ENCODE peak calls at places on chromosomes 2 and 18, in nine cellular contexts. J is cardiac fibroblast; M is ovary; W is right lobe of liver; A is fibroblast of pulmonary artery; Y is neural progenitor cell; G is CD4-positive, alpha-beta T cell; P is BE2C; Z is coronary artery. T is an unnamed sample.
A peak's percentile ranks its signal among the peaks of the same experiment; 100 is the strongest.

GRCh38 chr18:49999128-49999527 is 185.8 kb upstream of the ACAA2 start:
- DNase-seq in Y (no peak), P (no peak), G (no peak), A (no peak), M (no peak), J (no peak), Z (no peak), W (no peak), T (no peak)

GRCh38 chr2:140639628-140640027 is 1491.2 kb downstream of the LRP1B start:
- DNase-seq in W (no peak), Y (no peak), Z (no peak), A (no peak), P (no peak), M (no peak), J (no peak), G (no peak), T (no peak)

GRCh38 chr2:40004336-40004735 is 225.3 kb upstream of the THUMPD2 start:
- DNase-seq in P (no peak), Y (no peak), G (no peak), J (peak; percentile 79), W (no peak), A (peak; percentile 49), M (no peak), Z (no peak), T (no peak)

GRCh38 chr2:241238693-241239198 is 50.3 kb downstream of the ANO7 start:
- DNase-seq in A (no peak), J (no peak), W (no peak), P (no peak), Z (no peak), Y (no peak), M (no peak), G (no peak), T (no peak)

GRCh38 chr2:126482582-126483464 is 173.1 kb upstream of the GYPC start:
- DNase-seq in M (no peak), Z (no peak), W (peak; percentile 30), J (no peak), G (no peak), P (peak; percentile 6), Y (peak; percentile 72), A (no peak), T (no peak)

GRCh38 chr2:223815186-223815883 is 22.0 kb downstream of the AP1S3 start:
- DNase-seq in J (peak; percentile 95), Y (no peak), P (no peak), G (no peak), A (peak; percentile 92), Z (no peak), W (no peak), M (no peak), T (no peak)

GRCh38 chr2:150224321-150224720 is 263.1 kb downstream of the RND3 start:
- DNase-seq in W (no peak), P (no peak), J (no peak), A (no peak), Y (no peak), Z (no peak), M (no peak), G (no peak), T (no peak)

GRCh38 chr2:41180392-41180791 is 728.5 kb upstream of the SLC8A1 start:
- DNase-seq in J (no peak), Z (no peak), P (no peak), M (no peak), Y (no peak), W (no peak), G (no peak), A (no peak), T (no peak)

GRCh38 chr18:78571063-78571785 is 408.4 kb upstream of the SALL3 start:
- DNase-seq in J (no peak), A (no peak), M (no peak), W (no peak), G (no peak), Z (no peak), P (no peak), Y (no peak), T (no peak)

GRCh38 chr2:224938670-224939309 is 103.5 kb downstream of the DOCK10 start:
- DNase-seq in G (no peak), M (no peak), A (peak; percentile 71), Z (no peak), W (no peak), Y (peak; percentile 60), J (peak; percentile 84), P (no peak), T (no peak)

GRCh38 chr2:235803028-235803427 is 309.2 kb downstream of the AGAP1 start:
- DNase-seq in M (no peak), J (peak; percentile 31), A (peak; percentile 41), P (no peak), Y (no peak), W (no peak), Z (no peak), G (no peak), T (no peak)
- TF ChIP-seq CTCF in M (no peak), J (no peak), A (peak; percentile 38), P (peak; percentile 24), Y (no peak), W (peak; percentile 33), Z (no peak), G (no peak), T (peak; percentile 21)

GRCh38 chr2:206263959-206264603 is 10.4 kb upstream of the ZDBF2 start:
- DNase-seq in Y (no peak), A (no peak), W (no peak), Z (no peak), J (no peak), P (no peak), M (no peak), G (no peak), T (no peak)

GRCh38 chr2:206259615-206260426 is 14.6 kb upstream of the ZDBF2 start:
- DNase-seq in W (no peak), A (no peak), Y (no peak), M (no peak), G (no peak), J (no peak), P (no peak), Z (no peak), T (no peak)

GRCh38 chr2:206257345-206257744 is 17.1 kb upstream of the ZDBF2 start:
- DNase-seq in J (no peak), W (no peak), A (no peak), Z (no peak), P (no peak), M (no peak), Y (peak; percentile 45), G (no peak), T (no peak)

GRCh38 chr2:206257861-206258260 is 16.6 kb upstream of the ZDBF2 start:
- DNase-seq in Y (no peak), M (no peak), W (no peak), A (no peak), Z (no peak), J (no peak), P (no peak), G (no peak), T (no peak)

GRCh38 chr2:206260427-206261012 is 13.9 kb upstream of the ZDBF2 start:
- DNase-seq in M (no peak), G (no peak), W (no peak), P (no peak), J (peak; percentile 69), Z (no peak), Y (no peak), A (peak; percentile 62), T (no peak)
- TF ChIP-seq CTCF in M (no peak), G (no peak), W (peak; percentile 37), P (peak; percentile 69), J (peak; percentile 62), Z (no peak), Y (peak; percentile 46), A (peak; percentile 64), T (peak; percentile 64)

GRCh38 chr18:70355620-70356385 is 67.0 kb downstream of the SOCS6 start:
- DNase-seq in W (no peak), Y (no peak), P (no peak), Z (no peak), J (no peak), A (no peak), M (no peak), G (no peak), T (no peak)

GRCh38 chr18:70359071-70359470 is 70.2 kb downstream of the SOCS6 start:
- DNase-seq in W (no peak), A (no peak), J (no peak), P (no peak), M (no peak), Y (no peak), Z (no peak), G (no peak), T (no peak)

GRCh38 chr18:70354771-70355170 is 65.9 kb downstream of the SOCS6 start:
- DNase-seq in M (no peak), Y (no peak), G (no peak), P (no peak), W (no peak), Z (no peak), A (no peak), J (no peak), T (no peak)

DNA sequence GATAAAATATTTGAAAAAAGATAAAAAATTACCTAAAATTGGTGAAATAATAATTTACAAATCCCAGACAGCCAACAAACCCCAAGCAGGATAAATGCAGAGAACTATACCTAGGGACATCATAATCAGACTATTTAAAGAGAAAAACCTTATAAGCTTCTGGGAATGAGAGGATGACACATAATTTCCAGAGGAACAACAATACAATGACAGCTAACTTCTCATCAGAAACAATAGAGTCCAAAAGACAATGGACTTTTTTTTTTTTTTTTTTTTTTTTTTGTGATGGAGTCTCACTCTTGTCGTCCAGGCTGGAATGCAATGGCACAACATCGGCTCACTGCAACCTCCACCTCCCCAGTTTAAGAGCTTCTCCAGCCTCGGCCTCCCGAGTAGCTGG is 65.2 kb downstream of the SOCS6 start:
- DNase-seq in W (no peak), G (no peak), Z (no peak), A (no peak), J (peak; percentile 50), M (no peak), P (no peak), Y (no peak), T (no peak)
- TF ChIP-seq CTCF in W (no peak), G (no peak), Z (no peak), A (no peak), J (no peak), M (no peak), P (no peak), Y (no peak), T (no peak)

DNA sequence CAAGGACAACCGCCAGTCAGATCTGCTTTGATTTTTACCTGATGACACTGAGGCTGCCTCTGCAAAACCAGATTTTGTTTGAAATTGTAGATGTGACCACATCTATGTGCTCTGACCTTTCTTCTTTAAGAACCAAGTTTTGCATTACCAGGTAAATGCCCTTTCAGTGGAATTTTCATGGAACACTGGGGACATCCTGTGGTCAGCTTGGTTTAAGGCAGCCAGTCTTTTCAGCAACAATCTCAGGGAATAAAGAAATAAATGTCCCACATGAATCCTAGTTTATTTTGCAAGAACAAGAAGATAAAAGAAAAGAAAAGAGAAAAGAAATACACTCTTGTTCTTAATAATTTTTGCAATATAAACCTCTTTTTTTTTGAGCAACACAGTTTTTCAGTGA is 90.6 kb downstream of the POU3F3 start:
- DNase-seq in M (no peak), P (no peak), G (no peak), W (no peak), A (peak; percentile 6), Y (peak; percentile 63), Z (no peak), J (peak; percentile 12), T (no peak)
- TF ChIP-seq CTCF in M (no peak), P (peak; percentile 44), G (no peak), W (peak; percentile 59), A (no peak), Y (peak; percentile 87), Z (no peak), J (no peak), T (peak; percentile 17)

T was measured in AG09319.